ENCODE peak calls at places on chromosomes 5 and 9, in four cellular contexts. One of them, this sample, is unnamed.

GRCh38 chr9:85898288-85898802 is 42.6 kb upstream of the NAA35 start:
- DNase-seq in AG10803: no peak
- DNase-seq in Peyer's patch: no peak
- DNase-seq in activated T-helper 1 cell treated with Interleukin-2 at 50 U/mL for 16 hours: no peak
- DNase-seq in this sample: no peak

GRCh38 chr9:76266649-76267627 is 127.3 kb downstream of the RFK start:
- DNase-seq in Peyer's patch: no peak
- DNase-seq in activated T-helper 1 cell treated with Interleukin-2 at 50 U/mL for 16 hours: no peak
- DNase-seq in AG10803: no peak
- DNase-seq in this sample: no peak

GRCh38 chr5:167565555-167565954 is 725.9 kb upstream of the WWC1 start:
- DNase-seq in AG10803: peak
- DNase-seq in activated T-helper 1 cell treated with Interleukin-2 at 50 U/mL for 16 hours: no peak
- DNase-seq in Peyer's patch: no peak
- DNase-seq in this sample: no peak

GRCh38 chr9:76336027-76336426 is 58.2 kb downstream of the RFK start:
- DNase-seq in activated T-helper 1 cell treated with Interleukin-2 at 50 U/mL for 16 hours: no peak
- DNase-seq in Peyer's patch: no peak
- DNase-seq in AG10803: no peak
- DNase-seq in this sample: no peak

GRCh38 chr5:96175090-96175489 is 213.4 kb upstream of the ELL2 start:
- DNase-seq in activated T-helper 1 cell treated with Interleukin-2 at 50 U/mL for 16 hours: no peak
- DNase-seq in AG10803: no peak
- DNase-seq in Peyer's patch: no peak
- DNase-seq in this sample: no peak

GRCh38 chr9:87381746-87382145 is 115.9 kb upstream of the DAPK1 start:
- DNase-seq in Peyer's patch: no peak
- DNase-seq in AG10803: peak
- DNase-seq in activated T-helper 1 cell treated with Interleukin-2 at 50 U/mL for 16 hours: no peak
- DNase-seq in this sample: no peak

GRCh38 chr5:65663804-65664521 is 39.1 kb downstream of the SHLD3 start:
- DNase-seq in AG10803: peak
- DNase-seq in Peyer's patch: no peak
- DNase-seq in activated T-helper 1 cell treated with Interleukin-2 at 50 U/mL for 16 hours: no peak
- DNase-seq in this sample: no peak

GRCh38 chr5:64637144-64637543 is 53.2 kb upstream of the SHISAL2B start:
- DNase-seq in Peyer's patch: no peak
- DNase-seq in activated T-helper 1 cell treated with Interleukin-2 at 50 U/mL for 16 hours: no peak
- DNase-seq in AG10803: peak
- DNase-seq in this sample: no peak

GRCh38 chr9:127541865-127542264 is 70.2 kb upstream of the STXBP1 start:
- DNase-seq in Peyer's patch: no peak
- DNase-seq in AG10803: peak
- DNase-seq in activated T-helper 1 cell treated with Interleukin-2 at 50 U/mL for 16 hours: no peak
- DNase-seq in this sample: no peak

GRCh38 chr9:131589124-131589711 is 43.9 kb downstream of the PRRT1B start:
- DNase-seq in AG10803: no peak
- DNase-seq in activated T-helper 1 cell treated with Interleukin-2 at 50 U/mL for 16 hours: no peak
- DNase-seq in Peyer's patch: no peak
- DNase-seq in this sample: no peak

GRCh38 chr5:61919920-61920319 is 386.1 kb upstream of the KIF2A start:
- DNase-seq in AG10803: no peak
- DNase-seq in activated T-helper 1 cell treated with Interleukin-2 at 50 U/mL for 16 hours: no peak
- DNase-seq in Peyer's patch: no peak
- DNase-seq in this sample: no peak